ENCODE peak calls at places on chromosomes 2 and 18, in ten cellular contexts. One of them, this sample, is unnamed.
A peak's percentile ranks its signal among the peaks of the same experiment; 100 is the strongest.

GRCh38 chr2:235048549-235048948 is 96.7 kb downstream of the SH3BP4 start:
- DNase-seq in effector memory CD4-positive, alpha-beta T cell: no peak
- DNase-seq in AG04450: no peak
- DNase-seq in AML-193: no peak
- DNase-seq in HEK293T: no peak
- DNase-seq in hepatocyte: no peak
- DNase-seq in lower lobe of right lung: no peak
- DNase-seq in SW 1271: no peak
- DNase-seq in SHP77: no peak
- DNase-seq in retina: no peak
- DNase-seq in this sample: no peak

GRCh38 chr18:69580107-69580506 is 179.4 kb downstream of the DOK6 start:
- DNase-seq in effector memory CD4-positive, alpha-beta T cell: no peak
- DNase-seq in AG04450: no peak
- DNase-seq in AML-193: peak; percentile 14
- DNase-seq in HEK293T: no peak
- DNase-seq in hepatocyte: no peak
- DNase-seq in lower lobe of right lung: no peak
- DNase-seq in SW 1271: no peak
- DNase-seq in SHP77: peak; percentile 19
- DNase-seq in retina: no peak
- DNase-seq in this sample: no peak

GRCh38 chr2:127394464-127394863 is 6.7 kb upstream of the MAP3K2 start:
- DNase-seq in effector memory CD4-positive, alpha-beta T cell: no peak
- DNase-seq in AG04450: no peak
- DNase-seq in AML-193: no peak
- DNase-seq in HEK293T: no peak
- DNase-seq in hepatocyte: no peak
- DNase-seq in lower lobe of right lung: no peak
- DNase-seq in SW 1271: no peak
- DNase-seq in SHP77: no peak
- DNase-seq in retina: no peak
- DNase-seq in this sample: no peak

GRCh38 chr2:71790261-71791038 is 337.1 kb downstream of the DYSF start:
- DNase-seq in effector memory CD4-positive, alpha-beta T cell: no peak
- DNase-seq in AG04450: no peak
- DNase-seq in AML-193: no peak
- DNase-seq in HEK293T: no peak
- DNase-seq in hepatocyte: no peak
- DNase-seq in lower lobe of right lung: no peak
- DNase-seq in SW 1271: no peak
- DNase-seq in SHP77: no peak
- DNase-seq in retina: no peak
- DNase-seq in this sample: peak; percentile 7

GRCh38 chr2:133734699-133735098 is 166.4 kb upstream of the NCKAP5 start:
- DNase-seq in effector memory CD4-positive, alpha-beta T cell: no peak
- DNase-seq in AG04450: no peak
- DNase-seq in AML-193: no peak
- DNase-seq in HEK293T: no peak
- DNase-seq in hepatocyte: no peak
- DNase-seq in lower lobe of right lung: no peak
- DNase-seq in SW 1271: no peak
- DNase-seq in SHP77: no peak
- DNase-seq in retina: no peak
- DNase-seq in this sample: no peak

GRCh38 chr2:45649855-45650806 is 1.3 kb upstream of the PRKCE start:
- DNase-seq in effector memory CD4-positive, alpha-beta T cell: peak; percentile 45
- DNase-seq in AG04450: no peak
- DNase-seq in AML-193: peak; percentile 13
- DNase-seq in HEK293T: peak; percentile 60
- DNase-seq in hepatocyte: peak; percentile 86
- DNase-seq in lower lobe of right lung: peak; percentile 83
- DNase-seq in SW 1271: peak; percentile 34
- DNase-seq in SHP77: peak; percentile 42
- DNase-seq in retina: peak; percentile 81
- DNase-seq in this sample: peak; percentile 77

GRCh38 chr2:127658641-127659407 is 12.9 kb downstream of the GPR17 start:
- DNase-seq in effector memory CD4-positive, alpha-beta T cell: no peak
- DNase-seq in AG04450: no peak
- DNase-seq in AML-193: no peak
- DNase-seq in HEK293T: no peak
- DNase-seq in hepatocyte: no peak
- DNase-seq in lower lobe of right lung: peak; percentile 24
- DNase-seq in SW 1271: no peak
- DNase-seq in SHP77: no peak
- DNase-seq in retina: no peak
- DNase-seq in this sample: no peak

GRCh38 chr18:60417946-60418345 is 45.4 kb upstream of the MC4R start:
- DNase-seq in effector memory CD4-positive, alpha-beta T cell: no peak
- DNase-seq in AG04450: no peak
- DNase-seq in AML-193: no peak
- DNase-seq in HEK293T: no peak
- DNase-seq in hepatocyte: no peak
- DNase-seq in lower lobe of right lung: no peak
- DNase-seq in SW 1271: no peak
- DNase-seq in SHP77: no peak
- DNase-seq in retina: no peak
- DNase-seq in this sample: no peak

GRCh38 chr18:42053188-42053781 is 98.3 kb downstream of the PIK3C3 start:
- DNase-seq in effector memory CD4-positive, alpha-beta T cell: peak; percentile 8
- DNase-seq in AG04450: no peak
- DNase-seq in AML-193: peak; percentile 75
- DNase-seq in HEK293T: peak; percentile 20
- DNase-seq in hepatocyte: peak; percentile 77
- DNase-seq in lower lobe of right lung: no peak
- DNase-seq in SW 1271: no peak
- DNase-seq in SHP77: peak; percentile 38
- DNase-seq in retina: peak; percentile 43
- DNase-seq in this sample: peak; percentile 64

GRCh38 chr2:11129598-11130449 is 25.4 kb upstream of the SLC66A3 start:
- DNase-seq in effector memory CD4-positive, alpha-beta T cell: peak; percentile 75
- DNase-seq in AG04450: no peak
- DNase-seq in AML-193: no peak
- DNase-seq in HEK293T: peak; percentile 82
- DNase-seq in hepatocyte: peak; percentile 92
- DNase-seq in lower lobe of right lung: peak; percentile 82
- DNase-seq in SW 1271: no peak
- DNase-seq in SHP77: peak; percentile 84
- DNase-seq in retina: peak; percentile 81
- DNase-seq in this sample: peak; percentile 87

GRCh38 chr2:10447300-10448207 is 573 bp downstream of the ODC1 start:
- DNase-seq in effector memory CD4-positive, alpha-beta T cell: no peak
- DNase-seq in AG04450: no peak
- DNase-seq in AML-193: peak; percentile 75
- DNase-seq in HEK293T: peak; percentile 28
- DNase-seq in hepatocyte: peak; percentile 61
- DNase-seq in lower lobe of right lung: peak; percentile 83
- DNase-seq in SW 1271: no peak
- DNase-seq in SHP77: peak; percentile 58
- DNase-seq in retina: peak; percentile 85
- DNase-seq in this sample: no peak

GRCh38 chr2:113858764-113859163 is 31.1 kb upstream of the ACTR3 start:
- DNase-seq in effector memory CD4-positive, alpha-beta T cell: no peak
- DNase-seq in AG04450: peak; percentile 66
- DNase-seq in AML-193: no peak
- DNase-seq in HEK293T: no peak
- DNase-seq in hepatocyte: peak; percentile 16
- DNase-seq in lower lobe of right lung: no peak
- DNase-seq in SW 1271: peak; percentile 47
- DNase-seq in SHP77: no peak
- DNase-seq in retina: no peak
- DNase-seq in this sample: no peak

GRCh38 chr2:126972272-126972626 is 73.6 kb downstream of the TEX51 start:
- DNase-seq in effector memory CD4-positive, alpha-beta T cell: no peak
- DNase-seq in AG04450: no peak
- DNase-seq in AML-193: no peak
- DNase-seq in HEK293T: no peak
- DNase-seq in hepatocyte: no peak
- DNase-seq in lower lobe of right lung: no peak
- DNase-seq in SW 1271: no peak
- DNase-seq in SHP77: no peak
- DNase-seq in retina: no peak
- DNase-seq in this sample: no peak

GRCh38 chr2:163505281-163505680 is 230.5 kb downstream of the FIGN start:
- DNase-seq in effector memory CD4-positive, alpha-beta T cell: no peak
- DNase-seq in AG04450: no peak
- DNase-seq in AML-193: no peak
- DNase-seq in HEK293T: no peak
- DNase-seq in hepatocyte: no peak
- DNase-seq in lower lobe of right lung: no peak
- DNase-seq in SW 1271: no peak
- DNase-seq in SHP77: no peak
- DNase-seq in retina: no peak
- DNase-seq in this sample: no peak

GRCh38 chr18:59950215-59950944 is 50.6 kb downstream of the PMAIP1 start:
- DNase-seq in effector memory CD4-positive, alpha-beta T cell: no peak
- DNase-seq in AG04450: no peak
- DNase-seq in AML-193: no peak
- DNase-seq in HEK293T: no peak
- DNase-seq in hepatocyte: no peak
- DNase-seq in lower lobe of right lung: no peak
- DNase-seq in SW 1271: no peak
- DNase-seq in SHP77: no peak
- DNase-seq in retina: no peak
- DNase-seq in this sample: no peak

GRCh38 chr2:71961289-71962027 is 186.2 kb downstream of the CYP26B1 start:
- DNase-seq in effector memory CD4-positive, alpha-beta T cell: no peak
- DNase-seq in AG04450: no peak
- DNase-seq in AML-193: no peak
- DNase-seq in HEK293T: no peak
- DNase-seq in hepatocyte: no peak
- DNase-seq in lower lobe of right lung: no peak
- DNase-seq in SW 1271: no peak
- DNase-seq in SHP77: no peak
- DNase-seq in retina: no peak
- DNase-seq in this sample: no peak

GRCh38 chr2:134408791-134409190 is 154.9 kb downstream of the MGAT5 start:
- DNase-seq in effector memory CD4-positive, alpha-beta T cell: no peak
- DNase-seq in AG04450: no peak
- DNase-seq in AML-193: no peak
- DNase-seq in HEK293T: no peak
- DNase-seq in hepatocyte: no peak
- DNase-seq in lower lobe of right lung: no peak
- DNase-seq in SW 1271: no peak
- DNase-seq in SHP77: no peak
- DNase-seq in retina: no peak
- DNase-seq in this sample: no peak

GRCh38 chr2:229601936-229602335 is 112.4 kb downstream of the DNER start:
- DNase-seq in effector memory CD4-positive, alpha-beta T cell: no peak
- DNase-seq in AG04450: no peak
- DNase-seq in AML-193: no peak
- DNase-seq in HEK293T: no peak
- DNase-seq in hepatocyte: no peak
- DNase-seq in lower lobe of right lung: no peak
- DNase-seq in SW 1271: no peak
- DNase-seq in SHP77: no peak
- DNase-seq in retina: no peak
- DNase-seq in this sample: no peak

GRCh38 chr2:57862153-57862552 is 184.5 kb upstream of the VRK2 start:
- DNase-seq in effector memory CD4-positive, alpha-beta T cell: no peak
- DNase-seq in AG04450: no peak
- DNase-seq in AML-193: no peak
- DNase-seq in HEK293T: no peak
- DNase-seq in hepatocyte: no peak
- DNase-seq in lower lobe of right lung: no peak
- DNase-seq in SW 1271: no peak
- DNase-seq in SHP77: no peak
- DNase-seq in retina: no peak
- DNase-seq in this sample: no peak

GRCh38 chr2:20173496-20174402 is 51.2 kb downstream of the SDC1 start:
- DNase-seq in effector memory CD4-positive, alpha-beta T cell: no peak
- DNase-seq in AG04450: no peak
- DNase-seq in AML-193: no peak
- DNase-seq in HEK293T: no peak
- DNase-seq in hepatocyte: no peak
- DNase-seq in lower lobe of right lung: no peak
- DNase-seq in SW 1271: no peak
- DNase-seq in SHP77: no peak
- DNase-seq in retina: no peak
- DNase-seq in this sample: no peak

GRCh38 chr18:67342159-67342558 is 174.4 kb downstream of the DSEL start:
- DNase-seq in effector memory CD4-positive, alpha-beta T cell: no peak
- DNase-seq in AG04450: no peak
- DNase-seq in AML-193: no peak
- DNase-seq in HEK293T: no peak
- DNase-seq in hepatocyte: no peak
- DNase-seq in lower lobe of right lung: no peak
- DNase-seq in SW 1271: no peak
- DNase-seq in SHP77: no peak
- DNase-seq in retina: no peak
- DNase-seq in this sample: no peak

GRCh38 chr2:197286805-197287595 is 23.6 kb downstream of the ANKRD44 start:
- DNase-seq in effector memory CD4-positive, alpha-beta T cell: no peak
- DNase-seq in AG04450: peak; percentile 78
- DNase-seq in AML-193: no peak
- DNase-seq in HEK293T: no peak
- DNase-seq in hepatocyte: peak; percentile 64
- DNase-seq in lower lobe of right lung: no peak
- DNase-seq in SW 1271: peak; percentile 30
- DNase-seq in SHP77: no peak
- DNase-seq in retina: no peak
- DNase-seq in this sample: no peak

GRCh38 chr2:136381722-136382633 is 264.0 kb upstream of the CXCR4 start:
- DNase-seq in effector memory CD4-positive, alpha-beta T cell: peak; percentile 66
- DNase-seq in AG04450: no peak
- DNase-seq in AML-193: peak; percentile 89
- DNase-seq in HEK293T: no peak
- DNase-seq in hepatocyte: no peak
- DNase-seq in lower lobe of right lung: peak; percentile 54
- DNase-seq in SW 1271: no peak
- DNase-seq in SHP77: no peak
- DNase-seq in retina: no peak
- DNase-seq in this sample: no peak

GRCh38 chr2:170177950-170178781 is at the start of gene MYO3B:
- DNase-seq in effector memory CD4-positive, alpha-beta T cell: no peak
- DNase-seq in AG04450: no peak
- DNase-seq in AML-193: no peak
- DNase-seq in HEK293T: no peak
- DNase-seq in hepatocyte: no peak
- DNase-seq in lower lobe of right lung: no peak
- DNase-seq in SW 1271: no peak
- DNase-seq in SHP77: no peak
- DNase-seq in retina: peak; percentile 51
- DNase-seq in this sample: peak; percentile 18

GRCh38 chr2:48233005-48233404 is 296.9 kb upstream of the STON1 start:
- DNase-seq in effector memory CD4-positive, alpha-beta T cell: no peak
- DNase-seq in AG04450: no peak
- DNase-seq in AML-193: no peak
- DNase-seq in HEK293T: no peak
- DNase-seq in hepatocyte: no peak
- DNase-seq in lower lobe of right lung: no peak
- DNase-seq in SW 1271: no peak
- DNase-seq in SHP77: no peak
- DNase-seq in retina: no peak
- DNase-seq in this sample: no peak

GRCh38 chr18:72160504-72161445 is 383.4 kb downstream of the CBLN2 start:
- DNase-seq in effector memory CD4-positive, alpha-beta T cell: no peak
- DNase-seq in AG04450: no peak
- DNase-seq in AML-193: no peak
- DNase-seq in HEK293T: no peak
- DNase-seq in hepatocyte: no peak
- DNase-seq in lower lobe of right lung: no peak
- DNase-seq in SW 1271: no peak
- DNase-seq in SHP77: peak; percentile 90
- DNase-seq in retina: no peak
- DNase-seq in this sample: no peak

GRCh38 chr18:52183107-52183506 is 156.9 kb upstream of the DCC start:
- DNase-seq in effector memory CD4-positive, alpha-beta T cell: no peak
- DNase-seq in AG04450: no peak
- DNase-seq in AML-193: no peak
- DNase-seq in HEK293T: no peak
- DNase-seq in hepatocyte: no peak
- DNase-seq in lower lobe of right lung: no peak
- DNase-seq in SW 1271: no peak
- DNase-seq in SHP77: no peak
- DNase-seq in retina: no peak
- DNase-seq in this sample: no peak

GRCh38 chr2:230711224-230711623 is 1.4 kb upstream of the CAB39 start:
- DNase-seq in effector memory CD4-positive, alpha-beta T cell: no peak
- DNase-seq in AG04450: no peak
- DNase-seq in AML-193: peak; percentile 72
- DNase-seq in HEK293T: no peak
- DNase-seq in hepatocyte: no peak
- DNase-seq in lower lobe of right lung: peak; percentile 52
- DNase-seq in SW 1271: no peak
- DNase-seq in SHP77: no peak
- DNase-seq in retina: no peak
- DNase-seq in this sample: no peak